ENCODE peak calls at places on chromosomes 7 and 10, in ten cellular contexts. Y is cardiac muscle cell; A is small intestine; J is CD8-positive, alpha-beta memory T cell; K is transverse colon; G is GM23248; T is K562; Z is aorta; S is hepatocyte; R is heart left ventricle. B is an unnamed sample.

GRCh38 chr7:1412322-1413261 is 46.7 kb downstream of the MICALL2 start:
- DNase-seq in Y (peak; percentile 87), A (peak; percentile 84), J (peak; percentile 87), K (peak; percentile 88), G (peak; percentile 90), T (peak; percentile 98), Z (peak; percentile 87), S (peak; percentile 96), R (peak; percentile 88), B (peak; percentile 61)

GRCh38 chr7:143381427-143382125 is 431 bp downstream of the ZYX start:
- DNase-seq in Y (peak; percentile 91), A (peak; percentile 49), J (no peak), K (peak; percentile 69), G (peak; percentile 72), T (peak; percentile 49), Z (peak; percentile 85), S (peak; percentile 82), R (peak; percentile 91), B (no peak)

GRCh38 chr7:33157311-33157710 is 27.9 kb downstream of the BBS9 start:
- DNase-seq in Y (peak; percentile 25), A (no peak), J (no peak), K (no peak), G (peak; percentile 59), T (no peak), Z (no peak), S (no peak), R (no peak), B (no peak)

GRCh38 chr7:137983308-137984008 is 18.4 kb downstream of the CREB3L2 start:
- DNase-seq in Y (no peak), A (no peak), J (no peak), K (no peak), G (no peak), T (no peak), Z (peak; percentile 65), S (peak; percentile 44), R (no peak), B (no peak)

GRCh38 chr7:80392229-80393169 is 119.4 kb downstream of the GNAT3 start:
- DNase-seq in Y (peak; percentile 67), A (peak; percentile 43), J (peak; percentile 16), K (no peak), G (peak; percentile 58), T (no peak), Z (no peak), S (peak; percentile 50), R (no peak), B (peak; percentile 56)

GRCh38 chr10:93465806-93466675 is 16.1 kb downstream of the MYOF start:
- DNase-seq in Y (peak; percentile 85), A (peak; percentile 83), J (no peak), K (peak; percentile 87), G (peak; percentile 99), T (peak; percentile 10), Z (peak; percentile 95), S (peak; percentile 70), R (peak; percentile 83), B (peak; percentile 96)

GRCh38 chr10:98470850-98471249 is 24.1 kb upstream of the HPS1 start:
- DNase-seq in Y (no peak), A (no peak), J (no peak), K (no peak), G (no peak), T (no peak), Z (no peak), S (no peak), R (no peak), B (no peak)

GRCh38 chr10:24153016-24153415 is 55.9 kb upstream of the KIAA1217 start:
- DNase-seq in Y (no peak), A (no peak), J (no peak), K (no peak), G (peak; percentile 7), T (no peak), Z (no peak), S (peak; percentile 12), R (no peak), B (no peak)

DNA sequence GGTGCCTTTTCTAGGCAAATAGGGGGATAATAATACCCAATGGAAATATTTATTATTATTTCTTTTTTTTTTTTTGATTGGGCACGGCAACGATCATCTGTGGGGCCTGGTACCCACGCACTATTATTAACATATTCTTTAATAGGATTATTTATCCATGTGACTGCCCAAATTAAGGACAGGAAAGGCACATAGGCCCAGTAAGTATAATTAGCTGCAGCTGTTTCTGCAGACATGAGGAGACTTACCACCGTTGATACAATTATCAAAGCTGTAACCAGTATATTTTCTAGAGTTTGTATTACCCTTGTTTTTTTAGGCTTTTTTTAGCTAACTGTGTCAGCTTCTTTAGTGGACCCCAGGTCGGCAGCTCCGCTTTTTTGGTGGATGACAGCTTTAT is 25.2 kb upstream of the GUSB start:
- DNase-seq in Y (no peak), A (no peak), J (no peak), K (no peak), G (no peak), T (no peak), Z (no peak), S (no peak), R (no peak), B (no peak)
- H3K4me3 ChIP-seq in Y (no peak overlapping the region), A (no peak overlapping the region), J (no peak overlapping the region), K (no peak overlapping the region), G (no peak overlapping the region), T (no peak overlapping the region), Z (no peak overlapping the region), S (no peak overlapping the region), R (no peak overlapping the region), B (no peak overlapping the region)

DNA sequence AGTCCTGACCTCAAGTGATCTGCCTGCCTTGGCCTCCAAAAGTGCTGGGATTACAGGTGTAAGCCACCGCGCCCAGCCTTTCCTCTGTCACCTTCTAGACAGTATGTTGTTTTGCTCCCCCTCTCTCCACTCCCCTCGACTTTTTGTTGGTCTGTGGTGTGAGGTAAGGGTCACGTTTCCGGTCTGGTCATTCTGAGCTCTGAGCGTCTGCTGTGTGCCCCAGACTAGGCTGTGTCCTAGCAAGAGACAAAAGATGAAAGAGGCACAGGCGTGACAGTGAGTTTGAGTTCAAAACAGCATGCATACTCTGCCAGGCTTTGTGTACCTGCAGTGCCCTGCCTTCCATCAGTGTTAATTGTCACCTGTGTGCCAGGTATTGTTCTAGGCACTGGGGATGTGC is 87.4 kb upstream of the PPIF start:
- DNase-seq in Y (no peak), A (no peak), J (no peak), K (no peak), G (no peak), T (no peak), Z (no peak), S (no peak), R (no peak), B (no peak)
- H3K36me3 ChIP-seq in Y (peaks cover 3% of the 10 kb centered on the region), A (no peaks in the 10 kb centered on the region), J (no peaks in the 10 kb centered on the region), K (no peaks in the 10 kb centered on the region), G (no peaks in the 10 kb centered on the region), T (no peaks in the 10 kb centered on the region), Z (no peaks in the 10 kb centered on the region), S (no peaks in the 10 kb centered on the region), R (peaks cover 15% of the 10 kb centered on the region), B (peaks cover 4% of the 10 kb centered on the region)

GRCh38 chr7:27148031-27148775 is 629 bp upstream of the HOXA6 start:
- DNase-seq in Y (no peak), A (no peak), J (no peak), K (peak; percentile 77), G (peak; percentile 65), T (no peak), Z (no peak), S (no peak), R (peak; percentile 51), B (no peak)

GRCh38 chr7:27148776-27149641 is 1.4 kb upstream of the HOXA6 start:
- DNase-seq in Y (no peak), A (no peak), J (no peak), K (peak; percentile 57), G (peak; percentile 75), T (no peak), Z (no peak), S (no peak), R (peak; percentile 37), B (no peak)

GRCh38 chr7:27150568-27151340 is 1.6 kb downstream of the HOXA3 start:
- DNase-seq in Y (peak; percentile 69), A (peak; percentile 54), J (peak; percentile 57), K (peak; percentile 86), G (peak; percentile 95), T (peak; percentile 80), Z (peak; percentile 84), S (peak; percentile 91), R (peak; percentile 80), B (peak; percentile 20)

GRCh38 chr7:27151341-27151944 is 940 bp downstream of the HOXA3 start:
- DNase-seq in Y (no peak), A (no peak), J (no peak), K (no peak), G (peak; percentile 58), T (no peak), Z (no peak), S (no peak), R (peak; percentile 54), B (no peak)

DNA sequence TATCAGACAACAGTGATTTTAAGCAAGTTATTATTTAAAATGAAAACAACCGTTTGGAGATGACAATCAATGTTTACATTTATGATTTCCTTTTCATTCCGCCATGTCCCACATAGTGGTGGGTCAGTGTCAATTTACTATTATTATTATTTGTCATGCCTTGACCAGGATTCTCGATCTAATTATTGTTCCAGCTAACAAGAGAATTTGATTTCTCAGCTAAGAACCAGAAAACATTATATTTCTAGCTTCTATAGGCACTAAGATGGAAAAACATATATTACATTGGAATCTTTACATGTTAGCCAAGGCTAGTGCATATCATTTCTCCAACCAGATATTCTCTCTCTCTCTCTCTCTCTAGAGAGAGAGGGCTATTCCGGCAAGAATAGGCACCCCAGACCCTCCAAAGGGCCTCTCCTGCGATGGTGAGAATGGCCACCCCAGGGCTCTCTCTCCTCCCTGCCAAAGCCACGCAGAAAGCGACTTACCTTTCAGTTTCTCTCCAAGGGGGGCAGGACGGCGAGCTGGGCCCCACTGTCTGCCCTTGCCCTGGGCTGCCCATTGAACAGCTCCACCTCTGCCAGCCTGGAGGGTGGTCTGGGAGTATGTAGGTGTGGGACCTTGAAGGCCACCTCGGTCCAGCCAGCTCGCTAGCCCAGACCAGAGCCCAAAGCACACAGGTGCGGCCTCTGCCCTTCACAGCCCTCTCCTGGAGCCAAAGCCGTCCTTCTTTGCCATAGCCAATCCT is 2.4 kb downstream of the HOXA3 start:
- DNase-seq in Y (no peak), A (no peak), J (no peak), K (peak; percentile 40), G (no peak), T (no peak), Z (no peak), S (no peak), R (peak; percentile 61), B (no peak)
- H3K4me3 ChIP-seq in Y (no peak overlapping the region), A (peak overlapping the region; percentile 19), J (peak overlapping the region; percentile 66), K (peak overlapping the region; percentile 81), G (peak overlapping the region; percentile 89), T (no peak overlapping the region), Z (peak overlapping the region; percentile 33), S (no peak overlapping the region), R (no peak overlapping the region), B (no peak overlapping the region)

DNA sequence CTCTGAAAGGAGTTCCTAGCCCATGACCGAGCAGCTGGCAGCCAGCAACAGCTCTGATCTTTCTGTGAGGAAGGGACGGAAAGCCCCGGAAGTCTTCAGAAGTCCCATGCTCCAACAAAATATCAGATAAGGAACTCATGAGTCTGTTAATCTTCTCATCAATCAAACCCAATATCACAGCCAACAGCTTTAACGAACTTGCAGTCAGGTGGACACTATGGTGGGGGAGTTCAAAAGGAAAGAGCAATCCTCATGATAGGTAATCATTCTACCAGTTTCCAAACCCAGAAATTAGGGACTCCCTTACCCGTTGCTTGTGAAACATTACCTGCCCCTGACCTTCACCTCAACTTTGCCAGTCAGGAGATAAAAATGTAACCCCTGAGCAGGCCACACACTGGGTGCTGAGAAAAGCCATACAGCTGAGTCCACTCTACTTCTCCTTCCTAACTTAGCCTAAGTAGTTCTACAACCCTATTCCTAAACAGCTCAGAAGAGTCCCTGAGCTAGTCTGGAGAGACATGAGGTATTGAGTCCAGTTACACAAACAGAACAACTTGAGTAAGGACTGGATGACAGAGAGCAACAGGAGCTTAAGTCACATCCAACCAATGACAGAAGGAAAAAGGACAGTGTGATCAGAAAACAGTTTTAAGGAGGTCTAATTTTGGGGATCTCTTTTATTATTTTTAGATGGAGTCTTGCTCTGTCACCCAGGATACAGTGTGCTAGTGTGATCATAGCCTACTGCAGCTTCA is 2.2 kb downstream of the NDST2 start:
- DNase-seq in Y (no peak), A (no peak), J (no peak), K (no peak), G (peak; percentile 27), T (no peak), Z (no peak), S (no peak), R (no peak), B (no peak)
- H3K36me3 ChIP-seq in Y (peaks cover 20% of the 10 kb centered on the region), A (peaks cover 11% of the 10 kb centered on the region), J (peaks cover 32% of the 10 kb centered on the region), K (no peaks in the 10 kb centered on the region), G (peaks cover 21% of the 10 kb centered on the region), T (peaks cover 55% of the 10 kb centered on the region), Z (no peaks in the 10 kb centered on the region), S (no peaks in the 10 kb centered on the region), R (peaks cover 47% of the 10 kb centered on the region), B (peaks cover 17% of the 10 kb centered on the region)